ENCODE peak calls at places on chromosome 16, in five cellular contexts. C, H, Y, N and K are unnamed samples.

GRCh38 chr16:23082161-23082788 is 67.0 kb downstream of the USP31 start:
- DNase-seq in C (no peak), H (no peak), Y (no peak), N (no peak), K (no peak)

GRCh38 chr16:2816751-2817495 is at the start of gene PRSS21:
- DNase-seq in C (peak; percentile 63), H (no peak), Y (no peak), N (no peak), K (peak; percentile 42)

GRCh38 chr16:19085679-19086200 is 18.3 kb downstream of the COQ7 start:
- DNase-seq in C (no peak), H (no peak), Y (no peak), N (no peak), K (peak; percentile 73)

GRCh38 chr16:62135903-62136302 is 99.7 kb upstream of the CDH8 start:
- DNase-seq in C (no peak), H (no peak), Y (no peak), N (no peak), K (no peak)

GRCh38 chr16:3457434-3458252 is 14.2 kb downstream of the NAA60 start:
- DNase-seq in C (peak; percentile 96), H (peak; percentile 98), Y (peak; percentile 89), N (peak; percentile 33), K (peak; percentile 85)

GRCh38 chr16:66480265-66481080 is 53.4 kb downstream of the BEAN1 start:
- DNase-seq in C (no peak), H (no peak), Y (peak; percentile 12), N (no peak), K (peak; percentile 44)

GRCh38 chr16:2784536-2785100 is 2.7 kb downstream of the PRSS33 start:
- DNase-seq in C (peak; percentile 21), H (no peak), Y (peak; percentile 13), N (no peak), K (peak; percentile 44)

GRCh38 chr16:19959736-19960135 is 75.1 kb upstream of the GPRC5B start:
- DNase-seq in C (no peak), H (no peak), Y (no peak), N (no peak), K (no peak)

GRCh38 chr16:88993946-88994600 is 17.1 kb upstream of the CBFA2T3 start:
- DNase-seq in C (no peak), H (no peak), Y (no peak), N (no peak), K (no peak)

GRCh38 chr16:48442379-48442778 is 57.2 kb upstream of the SIAH1 start:
- DNase-seq in C (peak; percentile 6), H (no peak), Y (no peak), N (no peak), K (no peak)

GRCh38 chr16:6558133-6558532 is 774.5 kb upstream of the RBFOX1 start:
- DNase-seq in C (no peak), H (no peak), Y (no peak), N (no peak), K (no peak)

GRCh38 chr16:24919536-24919935 is 73.8 kb downstream of the SLC5A11 start:
- DNase-seq in C (no peak), H (no peak), Y (no peak), N (no peak), K (no peak)

GRCh38 chr16:2795714-2796143 is 2.5 kb upstream of the PRSS41 start:
- DNase-seq in C (peak; percentile 9), H (no peak), Y (no peak), N (no peak), K (no peak)

GRCh38 chr16:23310744-23311143 is 8.6 kb downstream of the SCNN1B start:
- DNase-seq in C (no peak), H (no peak), Y (no peak), N (no peak), K (no peak)

GRCh38 chr16:71610936-71611871 is 14.8 kb upstream of the MARVELD3 start:
- DNase-seq in C (no peak), H (peak; percentile 84), Y (peak; percentile 34), N (no peak), K (peak; percentile 77)

GRCh38 chr16:22670551-22670970 is 143.4 kb upstream of the HS3ST2 start:
- DNase-seq in C (peak; percentile 65), H (peak; percentile 60), Y (no peak), N (no peak), K (no peak)

GRCh38 chr16:76511203-76511602 is 234.0 kb downstream of the CNTNAP4 start:
- DNase-seq in C (no peak), H (no peak), Y (no peak), N (no peak), K (no peak)

GRCh38 chr16:84650062-84650991 is 2.0 kb downstream of the KLHL36 start:
- DNase-seq in C (no peak), H (peak; percentile 60), Y (no peak), N (no peak), K (no peak)

DNA sequence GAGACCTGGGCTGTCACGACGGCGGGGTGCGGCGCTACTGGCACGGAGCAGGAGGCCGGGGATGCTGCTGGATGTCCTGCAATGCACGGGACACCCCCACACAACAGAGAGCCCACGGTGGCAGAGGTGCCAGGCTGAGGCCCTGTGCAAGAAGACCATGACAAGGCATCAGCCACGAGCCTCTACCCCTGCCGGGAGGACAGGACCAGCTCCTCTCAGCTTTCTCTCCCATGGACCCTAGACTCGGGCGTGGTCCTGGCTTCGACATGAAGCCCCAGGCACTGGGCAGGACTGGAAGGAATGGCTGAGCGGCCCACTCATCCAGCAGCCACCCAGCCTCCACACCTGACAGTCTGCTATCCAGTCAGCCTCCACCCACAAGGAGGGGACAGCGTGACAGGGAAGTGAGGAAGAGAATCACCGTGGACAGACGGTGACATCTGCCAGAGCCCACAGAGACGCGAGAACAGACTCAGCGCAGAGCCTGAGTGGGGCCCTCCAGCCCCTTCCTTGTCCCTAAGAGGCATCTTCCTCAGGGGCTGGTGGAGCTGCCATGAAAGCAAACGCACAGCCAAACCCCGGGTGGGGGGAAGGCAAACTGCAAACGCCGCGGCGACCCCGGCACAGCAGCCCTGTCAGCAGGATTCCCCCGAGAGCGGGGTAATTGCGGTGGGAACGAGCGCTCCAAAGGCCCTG is 25.5 kb downstream of the SLC7A5 start:
- DNase-seq in C (peak; percentile 59), H (no peak), Y (no peak), N (no peak), K (no peak)
- TF ChIP-seq CTCF in C (no peak), H (no peak), Y (no peak), N (no peak), K (no peak)

DNA sequence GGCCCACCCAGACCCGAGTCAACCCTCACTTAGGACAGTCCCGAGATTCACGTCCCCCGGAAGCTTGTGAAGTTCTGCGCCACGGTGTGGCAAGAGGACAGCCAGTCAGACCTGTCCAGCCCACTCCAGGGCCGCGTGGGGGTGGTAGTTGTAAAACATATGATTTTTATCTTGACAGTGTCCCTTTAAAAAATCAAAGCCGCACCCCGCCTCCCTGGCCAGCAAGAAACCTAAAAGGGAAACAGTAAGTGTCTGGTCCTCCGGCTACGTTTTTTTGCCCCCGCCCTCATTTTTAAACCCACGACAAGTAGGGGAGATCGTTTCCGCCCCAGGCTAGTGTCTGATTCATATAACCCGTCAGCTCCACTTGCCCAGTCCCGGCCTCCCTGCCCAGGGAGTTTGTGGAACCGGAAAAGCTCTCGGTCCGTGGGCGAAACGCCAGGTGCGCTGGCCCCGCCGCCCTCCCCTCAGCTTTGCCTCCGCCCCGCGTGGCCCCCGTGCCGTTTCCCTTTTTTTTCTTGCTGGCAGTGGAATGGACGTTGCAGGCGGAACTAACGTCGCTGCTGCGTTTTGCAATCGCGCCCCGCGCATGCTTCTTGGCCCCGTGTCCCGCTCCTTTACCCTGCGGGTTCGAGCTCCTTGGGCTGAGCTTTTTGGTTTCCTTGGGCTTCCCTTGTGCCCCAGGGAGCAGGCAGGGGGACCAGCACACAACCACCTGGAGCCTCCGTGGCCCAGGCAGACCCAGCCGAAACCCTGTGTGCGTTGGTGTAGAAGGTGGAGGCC is 13.3 kb upstream of the NUDT16L1 start:
- DNase-seq in C (peak; percentile 87), H (no peak), Y (peak; percentile 91), N (no peak), K (no peak)
- TF ChIP-seq POLR2A in C (peak; percentile 1), H (no peak), Y (peak; percentile 44), N (no peak), K (no peak)

GRCh38 chr16:68073902-68074760 is 11.0 kb upstream of the NFATC3 start:
- DNase-seq in C (no peak), H (no peak), Y (no peak), N (no peak), K (peak; percentile 15)

GRCh38 chr16:68075980-68076379 is 9.2 kb upstream of the NFATC3 start:
- DNase-seq in C (no peak), H (no peak), Y (no peak), N (no peak), K (peak; percentile 9)

GRCh38 chr16:68076560-68076959 is 8.6 kb upstream of the NFATC3 start:
- DNase-seq in C (no peak), H (no peak), Y (no peak), N (no peak), K (peak; percentile 43)

GRCh38 chr16:68072038-68072695 is 13.0 kb upstream of the NFATC3 start:
- DNase-seq in C (peak; percentile 81), H (no peak), Y (no peak), N (no peak), K (no peak)

DNA sequence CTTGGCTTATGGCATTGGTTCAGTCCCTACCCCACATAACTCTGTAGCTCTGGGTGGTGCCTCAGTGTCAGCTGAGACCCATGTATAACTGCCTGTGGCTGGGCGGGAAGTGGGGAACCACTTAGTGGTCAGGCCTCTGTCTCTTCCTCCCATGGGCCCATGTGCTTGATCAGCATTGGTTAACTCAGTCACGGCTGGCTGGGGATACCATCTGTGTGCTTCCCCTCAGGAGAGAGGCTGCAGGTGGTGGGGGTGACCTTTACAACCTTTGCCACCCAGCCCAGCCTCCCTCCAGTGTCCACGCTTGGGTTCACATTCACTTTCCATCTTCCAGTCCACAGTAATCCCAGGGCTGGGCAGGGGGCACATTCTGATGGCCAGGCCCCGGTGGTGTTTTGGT is 10.3 kb upstream of the NFATC3 start:
- DNase-seq in C (no peak), H (no peak), Y (no peak), N (peak; percentile 29), K (peak; percentile 96)
- H3K4me3 ChIP-seq in C (no peak overlapping the region), H (no peak overlapping the region), Y (no peak overlapping the region), N (no peak overlapping the region), K (no peak overlapping the region)

GRCh38 chr16:87231911-87232310 is 85.3 kb downstream of the C16orf95 start:
- DNase-seq in C (no peak), H (no peak), Y (no peak), N (no peak), K (no peak)

GRCh38 chr16:87231295-87231694 is 85.9 kb downstream of the C16orf95 start:
- DNase-seq in C (no peak), H (no peak), Y (no peak), N (no peak), K (no peak)

GRCh38 chr16:87234601-87235000 is 82.6 kb downstream of the C16orf95 start:
- DNase-seq in C (no peak), H (no peak), Y (no peak), N (no peak), K (no peak)

GRCh38 chr16:87235810-87236515 is 81.2 kb downstream of the C16orf95 start:
- DNase-seq in C (no peak), H (no peak), Y (no peak), N (no peak), K (peak; percentile 29)

DNA sequence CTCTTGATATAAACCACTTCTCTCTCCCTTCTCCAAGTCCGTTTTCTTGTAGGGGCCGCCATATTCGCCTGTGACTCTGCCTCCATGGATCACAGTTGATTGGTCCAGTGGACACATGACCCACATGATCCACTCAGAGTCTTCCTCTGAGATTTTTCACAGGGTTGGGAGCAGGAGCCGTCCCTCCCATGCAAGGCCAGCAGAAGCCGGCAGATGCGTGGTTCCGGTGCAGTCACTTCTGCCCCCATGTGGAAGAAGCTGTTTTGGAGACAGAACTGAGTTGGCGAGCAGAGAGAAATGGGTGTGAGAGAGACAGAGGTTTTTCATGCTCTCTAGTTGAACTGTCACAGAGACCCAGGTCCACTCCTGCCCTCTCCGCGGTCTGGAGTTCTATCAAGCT is 83.3 kb downstream of the C16orf95 start:
- DNase-seq in C (no peak), H (no peak), Y (no peak), N (no peak), K (no peak)
- TF ChIP-seq CTCF in C (no peak), H (no peak), Y (no peak), N (no peak), K (no peak)